ENCODE peak calls at places on chromosomes 16 and 17, in seven cellular contexts. Z, E, P, X, L, V and R are unnamed samples.

GRCh38 chr16:87496101-87496801 is 3.4 kb upstream of the ZCCHC14 start:
- DNase-seq in Z (no peak), E (no peak), P (no peak), X (no peak), L (no peak), V (peak; percentile 56), R (peak; percentile 76)

GRCh38 chr16:84806256-84806889 is 13.4 kb upstream of the CRISPLD2 start:
- DNase-seq in Z (peak; percentile 35), E (peak; percentile 83), P (no peak), X (peak; percentile 83), L (no peak), V (peak; percentile 53), R (no peak)

GRCh38 chr17:29722411-29723198 is 99.9 kb upstream of the CORO6 start:
- DNase-seq in Z (peak; percentile 35), E (no peak), P (peak; percentile 68), X (peak; percentile 71), L (no peak), V (peak; percentile 73), R (no peak)

GRCh38 chr16:50666658-50667496 is 14.2 kb downstream of the SNX20 start:
- DNase-seq in Z (no peak), E (peak; percentile 37), P (no peak), X (no peak), L (no peak), V (peak; percentile 73), R (no peak)

GRCh38 chr17:77366558-77367245 is 225.9 kb downstream of the SEC14L1 start:
- DNase-seq in Z (peak; percentile 67), E (peak; percentile 78), P (no peak), X (no peak), L (no peak), V (peak; percentile 64), R (peak; percentile 65)

GRCh38 chr16:8853611-8854010 is 15.2 kb downstream of the CARHSP1 start:
- DNase-seq in Z (peak; percentile 15), E (no peak), P (no peak), X (no peak), L (no peak), V (no peak), R (peak; percentile 15)

GRCh38 chr17:50051082-50051576 is 4.8 kb upstream of the ITGA3 start:
- DNase-seq in Z (peak; percentile 84), E (peak; percentile 88), P (no peak), X (no peak), L (no peak), V (no peak), R (peak; percentile 69)

GRCh38 chr16:61214780-61215179 is 821.5 kb downstream of the CDH8 start:
- DNase-seq in Z (no peak), E (no peak), P (no peak), X (no peak), L (no peak), V (no peak), R (no peak)

GRCh38 chr16:8109510-8110369 is 480.6 kb downstream of the TMEM114 start:
- DNase-seq in Z (no peak), E (no peak), P (no peak), X (no peak), L (no peak), V (no peak), R (no peak)

GRCh38 chr17:81171941-81172340 is 5.9 kb upstream of the AATK start:
- DNase-seq in Z (no peak), E (no peak), P (no peak), X (no peak), L (no peak), V (no peak), R (no peak)

GRCh38 chr16:50313596-50314483 is 47.5 kb downstream of the ADCY7 start:
- DNase-seq in Z (peak; percentile 50), E (peak; percentile 81), P (peak; percentile 66), X (peak; percentile 72), L (no peak), V (no peak), R (peak; percentile 87)

GRCh38 chr16:20301840-20302239 is 25.5 kb downstream of the GP2 start:
- DNase-seq in Z (no peak), E (no peak), P (no peak), X (no peak), L (no peak), V (no peak), R (no peak)

GRCh38 chr17:78105551-78105950 is 23.0 kb downstream of the TMC6 start:
- DNase-seq in Z (no peak), E (no peak), P (no peak), X (no peak), L (no peak), V (no peak), R (no peak)

GRCh38 chr17:41957058-41957868 is 9.3 kb upstream of the CNP start:
- DNase-seq in Z (no peak), E (no peak), P (no peak), X (no peak), L (no peak), V (no peak), R (no peak)

GRCh38 chr16:23081675-23082119 is 67.6 kb downstream of the USP31 start:
- DNase-seq in Z (no peak), E (no peak), P (no peak), X (no peak), L (no peak), V (no peak), R (no peak)

GRCh38 chr17:80845121-80845862 is 146.3 kb upstream of the CHMP6 start:
- DNase-seq in Z (no peak), E (peak; percentile 57), P (no peak), X (peak; percentile 38), L (no peak), V (no peak), R (peak; percentile 64)

GRCh38 chr17:35315971-35316370 is 57.5 kb downstream of the SLFN11 start:
- DNase-seq in Z (no peak), E (no peak), P (no peak), X (no peak), L (no peak), V (no peak), R (no peak)

GRCh38 chr17:43014946-43015519 is 7.2 kb downstream of the VAT1 start:
- DNase-seq in Z (no peak), E (peak; percentile 27), P (peak; percentile 35), X (no peak), L (no peak), V (no peak), R (no peak)

GRCh38 chr16:17963185-17963836 is 373.2 kb downstream of the NPIPA8 start:
- DNase-seq in Z (no peak), E (no peak), P (no peak), X (no peak), L (no peak), V (peak; percentile 29), R (no peak)

GRCh38 chr17:48679385-48680096 is 42.8 kb downstream of the PRAC1 start:
- DNase-seq in Z (no peak), E (no peak), P (no peak), X (no peak), L (no peak), V (no peak), R (no peak)

GRCh38 chr16:66050991-66051390 is 315.5 kb upstream of the CDH5 start:
- DNase-seq in Z (no peak), E (no peak), P (no peak), X (no peak), L (no peak), V (no peak), R (no peak)

GRCh38 chr17:12107905-12108304 is 87.2 kb downstream of the MAP2K4 start:
- DNase-seq in Z (no peak), E (no peak), P (no peak), X (no peak), L (no peak), V (no peak), R (no peak)

GRCh38 chr17:76659928-76660614 is 16.5 kb upstream of the ST6GALNAC1 start:
- DNase-seq in Z (no peak), E (peak; percentile 90), P (no peak), X (no peak), L (no peak), V (no peak), R (no peak)

GRCh38 chr17:65134035-65134434 is 3.1 kb upstream of the RGS9 start:
- DNase-seq in Z (no peak), E (no peak), P (no peak), X (no peak), L (no peak), V (no peak), R (no peak)

GRCh38 chr16:11297492-11298142 is 16.5 kb upstream of the PRM1 start:
- DNase-seq in Z (peak; percentile 80), E (peak; percentile 94), P (peak; percentile 68), X (peak; percentile 85), L (no peak), V (peak; percentile 72), R (no peak)

GRCh38 chr16:66408181-66409048 is 18.7 kb upstream of the BEAN1 start:
- DNase-seq in Z (peak; percentile 29), E (no peak), P (peak; percentile 47), X (peak; percentile 59), L (no peak), V (no peak), R (no peak)

GRCh38 chr17:80558046-80558445 is 13.4 kb downstream of the RPTOR start:
- DNase-seq in Z (no peak), E (no peak), P (no peak), X (no peak), L (no peak), V (no peak), R (no peak)

GRCh38 chr16:85729452-85729851 is 21.4 kb downstream of the C16orf74 start:
- DNase-seq in Z (no peak), E (no peak), P (no peak), X (no peak), L (no peak), V (no peak), R (no peak)

GRCh38 chr17:79203016-79203415 is 128.4 kb downstream of the ENGASE start:
- DNase-seq in Z (no peak), E (no peak), P (no peak), X (no peak), L (no peak), V (no peak), R (no peak)
- TF ChIP-seq CTCF in Z (no peak), E (no peak), P (no peak), X (no peak), L (no peak), V (no peak), R (no peak)

DNA sequence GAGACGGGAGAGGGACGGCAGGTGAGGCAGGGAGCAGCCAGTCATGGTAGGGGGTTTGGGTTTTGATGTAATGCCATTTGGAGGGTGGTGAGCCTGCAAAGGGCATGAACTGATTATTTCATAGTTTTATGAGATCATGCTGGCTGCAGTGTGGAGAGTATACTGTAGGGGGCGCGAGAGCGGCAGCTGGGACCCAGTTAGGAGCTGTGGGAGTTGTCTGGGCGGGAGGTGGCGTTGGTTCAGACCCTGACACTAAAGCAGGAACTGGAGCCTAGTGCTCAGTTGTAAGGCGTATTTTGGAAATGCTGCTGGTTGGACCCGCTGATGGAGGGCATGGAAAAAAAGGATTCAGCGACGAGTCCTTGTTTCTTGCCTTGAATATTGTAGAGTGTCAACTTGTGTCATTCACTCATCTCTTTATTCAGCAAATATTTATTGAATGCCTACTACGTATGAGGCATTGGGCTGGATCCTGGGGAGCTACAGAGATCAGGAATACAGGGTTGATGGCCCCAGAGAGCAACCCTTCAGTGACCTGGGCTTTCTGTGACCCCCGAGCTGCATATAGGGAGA is 23.7 kb upstream of the KDM8 start:
- DNase-seq in Z (peak; percentile 85), E (peak; percentile 92), P (peak; percentile 86), X (peak; percentile 91), L (peak; percentile 80), V (peak; percentile 86), R (no peak)
- TF ChIP-seq CTCF in Z (peak; percentile 97), E (peak; percentile 80), P (peak; percentile 89), X (peak; percentile 88), L (peak; percentile 78), V (peak; percentile 99), R (peak; percentile 81)

GRCh38 chr16:2244301-2244700 is 7.1 kb downstream of the ECI1 start:
- DNase-seq in Z (no peak), E (peak; percentile 70), P (no peak), X (no peak), L (no peak), V (no peak), R (no peak)
- TF ChIP-seq CTCF in Z (no peak), E (no peak), P (no peak), X (no peak), L (no peak), V (no peak), R (peak; percentile 28)

GRCh38 chr16:12898556-12898955 is 2.8 kb upstream of the SHISA9 start:
- DNase-seq in Z (no peak), E (no peak), P (no peak), X (no peak), L (no peak), V (no peak), R (no peak)
- TF ChIP-seq CTCF in Z (no peak), E (no peak), P (no peak), X (no peak), L (peak; percentile 29), V (no peak), R (no peak)